ENCODE peak calls at places on chromosomes 12 and 14, in four cellular contexts. Q is HepG2, U is H1, T is GM12878. O is an unnamed sample.

GRCh38 chr12:15824516-15824915 is 35.3 kb upstream of the EPS8 start:
- DNase-seq in Q (no peak), U (no peak), T (no peak), O (no peak)

GRCh38 chr12:98578821-98579220 is 14.7 kb upstream of the SLC25A3 start:
- DNase-seq in Q (no peak), U (no peak), T (no peak), O (no peak)

GRCh38 chr12:39441189-39441962 is 1.5 kb downstream of the KIF21A start:
- DNase-seq in Q (no peak), U (no peak), T (no peak), O (no peak)

GRCh38 chr12:56634837-56635538 is 4.9 kb upstream of the BAZ2A start:
- DNase-seq in Q (peak), U (peak), T (no peak), O (peak)

GRCh38 chr14:21852061-21852664 is 178.5 kb upstream of the OR4E1 start:
- DNase-seq in Q (peak), U (peak), T (no peak), O (peak)

GRCh38 chr14:100901391-100902183 is 1.9 kb downstream of the RTL1 start:
- DNase-seq in Q (no peak), U (peak), T (no peak), O (no peak)

GRCh38 chr12:46259713-46260112 is 9.1 kb downstream of the SLC38A1 start:
- DNase-seq in Q (no peak), U (no peak), T (no peak), O (no peak)

GRCh38 chr14:105203057-105203494 is 22.0 kb upstream of the NUDT14 start:
- DNase-seq in Q (no peak), U (peak), T (no peak), O (peak)

GRCh38 chr12:110647669-110648068 is 33.7 kb downstream of the TCTN1 start:
- DNase-seq in Q (no peak), U (no peak), T (no peak), O (no peak)

GRCh38 chr12:104506691-104507401 is 50.1 kb downstream of the CHST11 start:
- DNase-seq in Q (no peak), U (peak), T (no peak), O (no peak)

GRCh38 chr12:126668538-126668937 is 1598.4 kb upstream of the TMEM132C start:
- DNase-seq in Q (no peak), U (no peak), T (no peak), O (no peak)

GRCh38 chr14:68506645-68507405 is 286.0 kb downstream of the ZFP36L1 start:
- DNase-seq in Q (no peak), U (no peak), T (peak), O (no peak)

GRCh38 chr12:94650143-94651056 is at the start of gene TMCC3:
- DNase-seq in Q (no peak), U (peak), T (no peak), O (peak)

GRCh38 chr14:75063491-75064204 is at the start of gene ACYP1:
- DNase-seq in Q (peak), U (peak), T (peak), O (peak)

GRCh38 chr12:63889236-63889635 is 44.7 kb downstream of the SRGAP1 start:
- DNase-seq in Q (no peak), U (no peak), T (no peak), O (no peak)

GRCh38 chr14:50955373-50956043 is 11.2 kb upstream of the PYGL start:
- DNase-seq in Q (peak), U (no peak), T (no peak), O (peak)

GRCh38 chr12:91074068-91074819 is 16.4 kb upstream of the KERA start:
- DNase-seq in Q (no peak), U (no peak), T (no peak), O (no peak)

GRCh38 chr12:99529966-99530365 is 117.6 kb upstream of the GARIN6 start:
- DNase-seq in Q (no peak), U (no peak), T (peak), O (no peak)

GRCh38 chr12:62910549-62911169 is 24.3 kb downstream of the PPM1H start:
- DNase-seq in Q (no peak), U (no peak), T (no peak), O (no peak)

GRCh38 chr12:122932207-122932606 is 34.1 kb downstream of the ABCB9 start:
- DNase-seq in Q (no peak), U (no peak), T (no peak), O (no peak)

GRCh38 chr12:98845957-98846356 is 200.9 kb downstream of the APAF1 start:
- DNase-seq in Q (no peak), U (no peak), T (no peak), O (no peak)

GRCh38 chr12:122992386-122992785 is 11.9 kb downstream of the ARL6IP4 start:
- DNase-seq in Q (no peak), U (no peak), T (no peak), O (no peak)

GRCh38 chr12:131028587-131029338 is 75.1 kb downstream of the ADGRD1 start:
- DNase-seq in Q (no peak), U (no peak), T (no peak), O (no peak)

DNA sequence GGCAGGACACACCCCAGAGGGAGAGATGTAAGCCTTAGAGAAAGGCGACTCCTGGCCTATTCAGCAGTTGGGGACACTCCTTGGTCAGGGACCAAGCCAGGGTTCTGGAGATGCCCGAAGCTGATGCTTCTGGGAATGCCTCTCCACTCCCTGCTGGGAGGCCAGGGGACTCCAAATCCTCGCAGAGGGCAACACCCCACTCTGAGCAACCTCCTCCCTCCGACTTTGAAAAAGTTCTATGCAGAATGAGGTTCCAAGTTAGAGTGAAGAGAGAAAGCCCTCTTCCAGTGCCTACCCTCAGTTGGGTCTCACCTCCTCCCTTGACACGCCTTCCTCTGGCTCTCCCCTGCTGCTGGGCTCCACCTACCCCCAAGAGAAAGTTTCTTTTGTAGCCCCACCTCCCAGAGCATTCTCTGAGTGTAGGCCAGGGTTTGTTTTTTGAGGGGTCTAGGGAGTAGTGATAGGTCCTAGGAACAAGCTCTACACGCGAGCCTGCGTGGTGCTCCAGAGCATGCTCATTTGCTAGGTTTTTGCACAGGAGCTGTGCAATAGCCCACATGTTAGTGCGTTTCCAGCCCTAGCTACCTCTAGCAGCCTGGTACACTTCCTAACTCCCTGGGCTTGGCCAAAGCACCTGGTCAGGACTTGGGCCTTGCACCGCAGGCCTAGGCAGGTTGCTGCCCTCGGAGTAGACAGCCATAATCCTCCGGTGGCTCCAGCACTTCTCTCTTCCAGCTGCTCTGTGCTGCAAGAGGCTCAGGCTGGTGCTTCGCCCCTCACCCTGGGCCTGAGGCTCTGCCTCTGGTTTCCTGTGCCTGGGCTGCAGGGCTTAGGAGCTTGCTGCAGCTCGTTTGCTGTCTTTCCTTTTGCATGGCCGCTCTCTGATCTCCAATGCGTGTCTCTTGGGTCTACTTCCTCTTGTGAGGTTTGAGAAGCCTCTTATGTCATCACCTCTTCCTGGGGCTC is 590 bp upstream of the CEBPE start:
- DNase-seq in Q (no peak), U (no peak), T (no peak), O (no peak)
- TF ChIP-seq ZNF274 in Q (no peak), U (no peak), T (no peak), O (no peak)

GRCh38 chr12:81389550-81390099 is 311.7 kb downstream of the ACSS3 start:
- DNase-seq in Q (no peak), U (no peak), T (no peak), O (no peak)

GRCh38 chr12:81381951-81382350 is 304.1 kb downstream of the ACSS3 start:
- DNase-seq in Q (peak), U (no peak), T (no peak), O (no peak)

GRCh38 chr12:81386101-81386500 is 308.2 kb downstream of the ACSS3 start:
- DNase-seq in Q (no peak), U (no peak), T (no peak), O (no peak)
- H3K4me3 ChIP-seq in Q (no peak), U (no peak), T (no peak), O (no peak)

DNA sequence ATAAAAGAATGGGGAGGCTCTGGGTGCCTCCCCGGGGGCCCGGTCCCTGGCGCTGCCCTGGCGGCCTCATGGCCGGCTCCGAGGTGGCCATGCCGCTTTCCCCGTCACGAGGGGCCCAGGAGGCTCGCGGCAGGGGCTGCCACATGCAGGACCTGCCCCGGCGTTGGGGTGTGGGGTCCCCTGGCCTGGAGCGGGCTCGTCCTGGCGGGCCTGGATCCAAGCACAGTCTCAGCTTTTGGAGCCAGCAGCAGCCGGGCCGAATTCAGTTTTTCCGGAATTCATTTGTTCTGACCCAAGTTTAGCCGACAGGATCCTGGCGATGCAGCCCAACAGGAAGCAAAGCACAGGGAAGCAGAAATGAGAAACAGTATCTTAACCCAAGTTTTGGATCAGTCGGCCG is 26.4 kb upstream of the AEBP2 start:
- DNase-seq in Q (no peak), U (no peak), T (no peak), O (no peak)
- TF ChIP-seq SUZ12 in Q (no peak), U (no peak), T (no peak), O (no peak)

DNA sequence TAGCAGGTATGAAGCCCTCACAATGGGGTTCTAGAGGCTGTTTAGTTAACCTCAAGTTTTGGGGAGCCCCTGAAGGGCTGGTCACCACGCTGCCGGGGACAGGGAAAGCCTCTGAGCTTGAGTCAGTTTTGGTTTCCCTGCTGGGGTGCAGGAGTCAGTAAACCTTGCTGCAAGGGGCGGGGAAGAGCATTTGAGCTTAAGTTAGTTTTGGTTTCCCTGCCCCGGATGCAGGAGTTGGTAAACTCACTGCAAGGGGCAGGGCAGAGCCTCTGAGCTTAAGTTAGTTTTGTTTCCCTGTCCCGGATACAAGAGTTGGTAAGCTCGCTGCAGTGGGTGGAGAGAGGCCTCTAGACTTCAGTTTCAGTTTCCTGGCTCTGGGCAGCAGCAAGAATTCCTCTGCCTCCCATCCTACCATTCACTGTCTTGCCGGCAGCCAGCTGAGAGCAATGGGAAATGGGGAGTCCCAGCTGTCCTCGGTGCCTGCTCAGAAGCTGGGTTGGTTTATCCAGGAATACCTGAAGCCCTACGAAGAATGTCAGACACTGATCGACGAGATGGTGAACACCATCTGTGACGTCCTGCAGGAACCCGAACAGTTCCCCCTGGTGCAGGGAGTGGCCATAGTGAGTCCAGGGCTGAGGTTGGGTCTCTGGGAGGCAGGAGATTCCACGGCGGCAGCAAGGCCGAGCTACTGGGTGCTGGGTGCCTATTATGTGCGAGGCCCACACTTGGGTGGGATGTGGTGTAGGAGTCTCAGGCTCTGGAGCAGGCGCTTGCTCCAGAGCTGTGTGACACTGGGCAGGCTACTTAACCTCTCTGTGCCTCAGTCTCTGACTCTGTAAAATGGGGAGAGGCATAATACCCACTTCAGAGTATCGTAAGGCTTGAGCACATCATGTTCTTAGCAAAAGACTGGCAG is at the start of gene OAS2:
- DNase-seq in Q (peak), U (no peak), T (peak), O (no peak)
- TF ChIP-seq ZNF274 in Q (no peak), U (no peak), T (no peak), O (no peak)